ENCODE peak calls at places on chromosomes 4 and X, in six cellular contexts. One of them, this sample, is unnamed.

GRCh38 chr4:36638273-36638811 is 356.9 kb downstream of the DTHD1 start:
- DNase-seq in hippocampal formation: no peak
- DNase-seq in NCI-H446: no peak
- DNase-seq in amniotic epithelial cell: no peak
- DNase-seq in ascending aorta: no peak
- DNase-seq in LHCN-M2: no peak
- DNase-seq in this sample: no peak

GRCh38 chr4:169121920-169122319 is 111.9 kb upstream of the CBR4 start:
- DNase-seq in hippocampal formation: no peak
- DNase-seq in NCI-H446: no peak
- DNase-seq in amniotic epithelial cell: no peak
- DNase-seq in ascending aorta: no peak
- DNase-seq in LHCN-M2: no peak
- DNase-seq in this sample: no peak

GRCh38 chrX:27966955-27967354 is 14.3 kb downstream of the DCAF8L1 start:
- DNase-seq in hippocampal formation: no peak
- DNase-seq in NCI-H446: no peak
- DNase-seq in amniotic epithelial cell: peak
- DNase-seq in ascending aorta: no peak
- DNase-seq in LHCN-M2: no peak
- DNase-seq in this sample: no peak

GRCh38 chrX:136625246-136625645 is 22.7 kb upstream of the CD40LG start:
- DNase-seq in hippocampal formation: no peak
- DNase-seq in NCI-H446: no peak
- DNase-seq in amniotic epithelial cell: no peak
- DNase-seq in ascending aorta: no peak
- DNase-seq in LHCN-M2: no peak
- DNase-seq in this sample: no peak

GRCh38 chr4:6474053-6474568 is 1.7 kb upstream of the PPP2R2C start:
- DNase-seq in hippocampal formation: no peak
- DNase-seq in NCI-H446: no peak
- DNase-seq in amniotic epithelial cell: no peak
- DNase-seq in ascending aorta: peak
- DNase-seq in LHCN-M2: no peak
- DNase-seq in this sample: no peak

GRCh38 chr4:10926025-10926424 is 241.5 kb upstream of the CLNK start:
- DNase-seq in hippocampal formation: no peak
- DNase-seq in NCI-H446: no peak
- DNase-seq in amniotic epithelial cell: no peak
- DNase-seq in ascending aorta: no peak
- DNase-seq in LHCN-M2: peak
- DNase-seq in this sample: no peak

GRCh38 chr4:144903953-144904711 is 193.9 kb downstream of the ANAPC10 start:
- DNase-seq in hippocampal formation: no peak
- DNase-seq in NCI-H446: no peak
- DNase-seq in amniotic epithelial cell: peak
- DNase-seq in ascending aorta: no peak
- DNase-seq in LHCN-M2: peak
- DNase-seq in this sample: no peak

GRCh38 chr4:60682901-60683300 is 517.2 kb upstream of the ADGRL3 start:
- DNase-seq in hippocampal formation: no peak
- DNase-seq in NCI-H446: no peak
- DNase-seq in amniotic epithelial cell: no peak
- DNase-seq in ascending aorta: no peak
- DNase-seq in LHCN-M2: no peak
- DNase-seq in this sample: no peak

GRCh38 chr4:152864361-152864760 is 71.8 kb upstream of the FHDC1 start:
- DNase-seq in hippocampal formation: no peak
- DNase-seq in NCI-H446: no peak
- DNase-seq in amniotic epithelial cell: peak
- DNase-seq in ascending aorta: no peak
- DNase-seq in LHCN-M2: no peak
- DNase-seq in this sample: no peak

GRCh38 chr4:57103051-57103450 is 7.1 kb downstream of the IGFBP7 start:
- DNase-seq in hippocampal formation: no peak
- DNase-seq in NCI-H446: no peak
- DNase-seq in amniotic epithelial cell: no peak
- DNase-seq in ascending aorta: no peak
- DNase-seq in LHCN-M2: no peak
- DNase-seq in this sample: no peak

GRCh38 chr4:152258804-152259708 is 276.8 kb downstream of the FBXW7 start:
- DNase-seq in hippocampal formation: no peak
- DNase-seq in NCI-H446: no peak
- DNase-seq in amniotic epithelial cell: peak
- DNase-seq in ascending aorta: no peak
- DNase-seq in LHCN-M2: peak
- DNase-seq in this sample: no peak

GRCh38 chr4:30938956-30939528 is 218.9 kb downstream of the PCDH7 start:
- DNase-seq in hippocampal formation: no peak
- DNase-seq in NCI-H446: no peak
- DNase-seq in amniotic epithelial cell: no peak
- DNase-seq in ascending aorta: no peak
- DNase-seq in LHCN-M2: no peak
- DNase-seq in this sample: no peak

GRCh38 chr4:83002329-83002728 is 8.3 kb downstream of the LIN54 start:
- DNase-seq in hippocampal formation: no peak
- DNase-seq in NCI-H446: no peak
- DNase-seq in amniotic epithelial cell: no peak
- DNase-seq in ascending aorta: no peak
- DNase-seq in LHCN-M2: no peak
- DNase-seq in this sample: no peak

GRCh38 chrX:114841051-114841450 is 176.4 kb downstream of the IL13RA2 start:
- DNase-seq in hippocampal formation: no peak
- DNase-seq in NCI-H446: no peak
- DNase-seq in amniotic epithelial cell: peak
- DNase-seq in ascending aorta: no peak
- DNase-seq in LHCN-M2: no peak
- DNase-seq in this sample: no peak

GRCh38 chrX:153818571-153819397 is 11.6 kb downstream of the PDZD4 start:
- DNase-seq in hippocampal formation: no peak
- DNase-seq in NCI-H446: no peak
- DNase-seq in amniotic epithelial cell: no peak
- DNase-seq in ascending aorta: no peak
- DNase-seq in LHCN-M2: no peak
- DNase-seq in this sample: no peak

GRCh38 chrX:55490974-55491373 is 1.3 kb upstream of the USP51 start:
- DNase-seq in hippocampal formation: no peak
- DNase-seq in NCI-H446: no peak
- DNase-seq in amniotic epithelial cell: no peak
- DNase-seq in ascending aorta: peak
- DNase-seq in LHCN-M2: no peak
- DNase-seq in this sample: no peak

GRCh38 chr4:107482546-107482945 is 237.5 kb downstream of the PAPSS1 start:
- DNase-seq in hippocampal formation: no peak
- DNase-seq in NCI-H446: no peak
- DNase-seq in amniotic epithelial cell: no peak
- DNase-seq in ascending aorta: no peak
- DNase-seq in LHCN-M2: no peak
- DNase-seq in this sample: no peak

GRCh38 chrX:39636481-39636880 is 461.3 kb downstream of the BCOR start:
- DNase-seq in hippocampal formation: no peak
- DNase-seq in NCI-H446: no peak
- DNase-seq in amniotic epithelial cell: no peak
- DNase-seq in ascending aorta: no peak
- DNase-seq in LHCN-M2: no peak
- DNase-seq in this sample: no peak

GRCh38 chr4:67750691-67751090 is 3.5 kb downstream of the GNRHR start:
- DNase-seq in hippocampal formation: no peak
- DNase-seq in NCI-H446: no peak
- DNase-seq in amniotic epithelial cell: no peak
- DNase-seq in ascending aorta: no peak
- DNase-seq in LHCN-M2: peak
- DNase-seq in this sample: no peak

GRCh38 chr4:183852910-183853555 is 52.1 kb upstream of the STOX2 start:
- DNase-seq in hippocampal formation: no peak
- DNase-seq in NCI-H446: no peak
- DNase-seq in amniotic epithelial cell: no peak
- DNase-seq in ascending aorta: no peak
- DNase-seq in LHCN-M2: no peak
- DNase-seq in this sample: no peak

GRCh38 chr4:69786547-69786946 is 26.1 kb upstream of the SULT1B1 start:
- DNase-seq in hippocampal formation: no peak
- DNase-seq in NCI-H446: no peak
- DNase-seq in amniotic epithelial cell: no peak
- DNase-seq in ascending aorta: no peak
- DNase-seq in LHCN-M2: no peak
- DNase-seq in this sample: no peak

GRCh38 chrX:43328358-43328946 is 327.6 kb upstream of the MAOA start:
- DNase-seq in hippocampal formation: no peak
- DNase-seq in NCI-H446: no peak
- DNase-seq in amniotic epithelial cell: no peak
- DNase-seq in ascending aorta: no peak
- DNase-seq in LHCN-M2: no peak
- DNase-seq in this sample: no peak

GRCh38 chr4:27666943-27667342 is 806.3 kb downstream of the STIM2 start:
- DNase-seq in hippocampal formation: no peak
- DNase-seq in NCI-H446: no peak
- DNase-seq in amniotic epithelial cell: peak
- DNase-seq in ascending aorta: no peak
- DNase-seq in LHCN-M2: peak
- DNase-seq in this sample: no peak

GRCh38 chr4:41658106-41658505 is 90.4 kb downstream of the PHOX2B start:
- DNase-seq in hippocampal formation: no peak
- DNase-seq in NCI-H446: no peak
- DNase-seq in amniotic epithelial cell: peak
- DNase-seq in ascending aorta: no peak
- DNase-seq in LHCN-M2: no peak
- DNase-seq in this sample: no peak

GRCh38 chr4:23290656-23291055 is 597.9 kb downstream of the GBA3 start:
- DNase-seq in hippocampal formation: no peak
- DNase-seq in NCI-H446: no peak
- DNase-seq in amniotic epithelial cell: no peak
- DNase-seq in ascending aorta: no peak
- DNase-seq in LHCN-M2: peak
- DNase-seq in this sample: no peak

GRCh38 chr4:3868146-3868840 is 102.1 kb downstream of the ADRA2C start:
- DNase-seq in hippocampal formation: no peak
- DNase-seq in NCI-H446: no peak
- DNase-seq in amniotic epithelial cell: peak
- DNase-seq in ascending aorta: no peak
- DNase-seq in LHCN-M2: peak
- DNase-seq in this sample: no peak

GRCh38 chrX:135112096-135112729 is 8.1 kb downstream of the ETDB start:
- DNase-seq in hippocampal formation: no peak
- DNase-seq in NCI-H446: no peak
- DNase-seq in amniotic epithelial cell: peak
- DNase-seq in ascending aorta: no peak
- DNase-seq in LHCN-M2: peak
- DNase-seq in this sample: no peak

This sample was measured in DMS 273 treated with DMSO at 0.1 percent for 48 hours.